ENCODE peak calls at places on chromosomes 3 and 15, in ten cellular contexts. F is H1, H is A549, G is IMR-90, X is esophagus squamous epithelium, D is HCT116, P is lower leg skin, J is uterus, C is heart left ventricle, E is tibial nerve. S is an unnamed sample.

GRCh38 chr3:160265088-160265487 is 39.9 kb downstream of the C3orf80 start:
- DNase-seq in X (no peak), J (no peak), P (no peak), D (no peak), H (no peak), G (no peak), F (no peak), E (no peak), C (no peak), S (no peak)

GRCh38 chr15:79897701-79898113 is 893 bp upstream of the MTHFS start:
- DNase-seq in G (no peak), D (no peak), H (no peak), C (no peak), F (no peak), J (no peak), P (no peak), X (no peak), E (no peak), S (no peak)

GRCh38 chr15:96333194-96334016 is 2.9 kb downstream of the NR2F2 start:
- DNase-seq in G (no peak), H (no peak), J (peak; percentile 31), X (no peak), P (peak; percentile 30), C (peak; percentile 51), D (no peak), E (no peak), F (peak; percentile 80), S (peak; percentile 91)

GRCh38 chr3:105731686-105732085 is 137.1 kb downstream of the CBLB start:
- DNase-seq in X (no peak), G (peak; percentile 19), J (no peak), P (no peak), E (no peak), D (no peak), F (no peak), C (no peak), H (no peak), S (no peak)

GRCh38 chr15:57697588-57697987 is 8.9 kb upstream of the POLR2M start:
- DNase-seq in X (no peak), F (no peak), G (peak; percentile 19), E (no peak), H (no peak), D (no peak), C (no peak), J (no peak), P (no peak), S (no peak)

GRCh38 chr3:13022348-13023250 is 50.6 kb downstream of the IQSEC1 start:
- DNase-seq in X (no peak), J (peak; percentile 84), G (peak; percentile 89), H (peak; percentile 42), E (peak; percentile 53), F (peak; percentile 64), C (peak; percentile 91), P (no peak), D (no peak), S (no peak)

GRCh38 chr3:184029456-184029950 is 2.0 kb upstream of the HTR3D start:
- DNase-seq in X (no peak), H (no peak), P (no peak), J (no peak), G (no peak), F (no peak), E (no peak), C (no peak), D (no peak), S (no peak)

GRCh38 chr3:128337305-128337704 is 129.4 kb downstream of the DNAJB8 start:
- DNase-seq in D (no peak), H (no peak), G (no peak), C (no peak), X (no peak), F (no peak), J (no peak), E (no peak), P (no peak), S (no peak)

GRCh38 chr3:101193957-101194356 is 126.4 kb downstream of the IMPG2 start:
- DNase-seq in H (peak; percentile 29), P (no peak), G (peak; percentile 33), C (no peak), E (no peak), F (no peak), D (no peak), J (no peak), X (no peak), S (no peak)

GRCh38 chr3:101200461-101200860 is 119.9 kb downstream of the IMPG2 start:
- DNase-seq in E (no peak), P (no peak), D (no peak), X (no peak), G (no peak), C (no peak), F (no peak), H (no peak), J (no peak), S (peak; percentile 19)

DNA sequence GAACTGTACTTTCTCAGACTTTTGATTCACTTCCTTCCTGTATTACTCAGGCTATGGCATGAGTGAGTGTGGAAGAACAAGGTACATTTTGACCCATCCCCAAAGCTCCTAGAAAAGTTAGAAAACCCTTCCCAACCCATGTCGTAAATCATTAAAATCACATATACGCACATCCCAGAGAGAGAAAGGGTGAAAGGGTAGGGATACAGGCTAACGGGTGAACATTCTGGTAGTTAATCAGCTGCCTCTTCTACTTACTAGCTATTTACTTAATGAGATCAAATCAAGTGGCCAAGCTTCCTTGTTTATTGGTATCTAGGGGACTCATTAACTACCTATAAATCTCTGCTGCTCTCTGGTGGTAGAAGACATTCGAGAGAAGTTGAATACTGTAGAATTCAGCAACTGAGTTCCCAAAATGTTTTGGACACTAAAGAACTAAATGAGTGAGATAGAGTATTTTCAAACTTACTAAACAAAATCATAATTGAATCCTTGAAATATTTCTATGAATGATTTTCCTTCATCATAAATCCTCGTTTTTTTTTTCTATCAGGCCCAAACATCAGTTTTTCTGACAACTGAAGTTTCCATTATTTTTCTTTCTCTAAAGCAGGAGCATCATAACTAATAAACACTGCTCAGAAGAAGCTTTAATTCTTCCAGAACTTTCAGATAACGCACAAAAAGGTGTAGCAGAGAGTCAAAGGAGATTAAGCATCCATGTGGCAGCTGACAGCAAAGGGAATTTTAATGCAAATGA is 124.2 kb downstream of the IMPG2 start:
- DNase-seq in J (no peak), G (peak; percentile 72), C (no peak), F (no peak), H (peak; percentile 66), D (peak; percentile 48), X (no peak), P (no peak), E (no peak), S (peak; percentile 55)
- TF ChIP-seq CTCF in J (peak; percentile 71), G (peak; percentile 81), C (peak; percentile 65), F (no peak), H (peak; percentile 81), D (peak; percentile 52), X (no peak), P (no peak), E (peak; percentile 78), S (peak; percentile 71)

GRCh38 chr3:42582474-42583070 is 805 bp upstream of the SEC22C start:
- DNase-seq in G (no peak), J (no peak), E (no peak), D (no peak), X (no peak), F (no peak), H (no peak), C (no peak), P (no peak), S (no peak)

GRCh38 chr3:42578054-42578453 is 3.7 kb downstream of the SEC22C start:
- DNase-seq in J (no peak), F (no peak), D (no peak), C (no peak), G (no peak), P (no peak), X (no peak), H (no peak), E (no peak), S (no peak)

GRCh38 chr3:42581400-42581708 is 413 bp downstream of the SEC22C start:
- DNase-seq in H (no peak), J (no peak), C (no peak), P (no peak), F (no peak), G (no peak), E (no peak), D (no peak), X (no peak), S (no peak)

DNA sequence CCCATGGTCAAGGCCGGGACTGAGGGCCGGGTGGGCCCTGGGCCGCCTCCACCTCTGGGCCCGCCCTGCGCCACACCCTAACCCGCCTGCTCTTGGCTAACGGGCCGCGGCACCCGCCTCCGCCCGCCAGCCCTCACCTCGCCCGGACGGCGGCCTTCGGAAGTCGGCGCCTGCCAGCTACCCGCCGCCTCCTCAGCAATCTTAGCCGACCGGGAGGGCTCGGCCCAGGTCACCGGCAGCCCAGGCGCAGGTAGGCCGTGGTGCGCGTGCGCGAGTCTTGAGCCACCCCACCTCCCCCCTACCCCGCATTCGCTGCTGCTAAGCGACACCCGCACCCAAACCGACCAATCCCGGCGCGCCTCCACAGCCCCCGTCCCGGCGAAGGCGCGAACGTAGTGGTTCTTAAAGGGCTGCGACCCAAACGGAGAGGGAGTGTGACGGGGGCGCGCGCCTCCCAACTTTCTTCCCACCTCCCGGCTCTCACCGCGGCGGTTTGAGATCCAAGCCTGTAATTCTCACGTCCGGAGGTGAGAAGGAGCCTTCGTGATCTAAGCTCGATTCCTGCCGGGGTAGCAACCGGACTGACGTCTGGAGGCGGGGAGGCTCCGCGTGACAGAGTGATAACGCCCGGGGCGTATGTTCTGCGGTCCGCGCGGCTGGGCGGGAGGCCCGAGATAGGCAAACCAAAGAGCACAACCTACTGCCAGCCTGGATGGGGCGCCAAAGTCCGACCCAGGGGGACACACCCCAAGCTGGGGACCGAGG is at the start of gene SEC22C:
- DNase-seq in X (peak; percentile 83), J (peak; percentile 92), P (peak; percentile 93), E (peak; percentile 86), H (peak; percentile 91), D (peak; percentile 87), G (peak; percentile 84), F (peak; percentile 96), C (peak; percentile 96), S (peak; percentile 98)
- TF ChIP-seq POLR2A in X (peak; percentile 85), J (peak; percentile 91), P (no peak), E (peak; percentile 45), H (peak; percentile 59), D (peak; percentile 51), G (peak; percentile 67), F (peak; percentile 81), C (peak; percentile 84), S (peak; percentile 58)

DNA sequence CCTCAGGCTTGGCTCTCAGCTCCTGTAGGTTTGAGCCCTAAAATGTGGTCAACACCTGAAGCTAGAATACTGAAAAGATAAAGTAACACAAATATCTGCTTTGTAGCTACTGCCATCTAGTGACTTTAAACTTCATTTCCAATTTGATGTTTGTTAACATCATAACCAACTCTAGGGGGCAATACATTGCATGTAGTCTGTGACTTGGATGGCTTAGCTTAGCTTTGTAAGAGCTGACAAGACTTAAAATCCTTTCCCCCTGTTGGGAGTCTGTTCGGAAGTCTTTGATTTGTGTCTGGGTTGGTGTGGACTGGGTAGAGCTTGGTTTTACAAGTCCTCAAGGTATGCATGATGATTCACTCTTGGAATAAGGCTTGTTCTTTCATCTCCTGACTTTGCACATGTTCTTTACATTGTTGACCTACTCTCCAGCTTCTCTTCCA is 51.7 kb downstream of the SCN11A start:
- DNase-seq in C (no peak), G (peak; percentile 79), E (no peak), H (peak; percentile 74), J (no peak), X (no peak), P (no peak), F (no peak), D (peak; percentile 80), S (peak; percentile 42)
- TF ChIP-seq CTCF in C (peak; percentile 76), G (peak; percentile 99), E (peak; percentile 48), H (peak; percentile 96), J (peak; percentile 62), X (peak; percentile 19), P (no peak), F (no peak), D (peak; percentile 83), S (peak; percentile 34)

GRCh38 chr15:90529008-90529368 is 735 bp upstream of the CRTC3 start:
- DNase-seq in E (no peak), F (no peak), G (no peak), H (no peak), X (no peak), P (no peak), C (no peak), D (no peak), J (no peak), S (no peak)

GRCh38 chr15:90529369-90530249 is at the start of gene CRTC3:
- DNase-seq in P (peak; percentile 25), X (no peak), C (peak; percentile 69), H (peak; percentile 68), F (peak; percentile 75), D (no peak), E (peak; percentile 23), G (peak; percentile 48), J (peak; percentile 63), S (no peak)

GRCh38 chr15:90535254-90535653 is 5.5 kb downstream of the CRTC3 start:
- DNase-seq in H (no peak), G (no peak), P (no peak), J (no peak), E (no peak), C (no peak), D (no peak), F (no peak), X (no peak), S (no peak)

GRCh38 chr15:90531147-90531546 is 1.4 kb downstream of the CRTC3 start:
- DNase-seq in G (no peak), F (no peak), E (no peak), C (no peak), H (no peak), X (no peak), P (no peak), D (no peak), J (no peak), S (no peak)

DNA sequence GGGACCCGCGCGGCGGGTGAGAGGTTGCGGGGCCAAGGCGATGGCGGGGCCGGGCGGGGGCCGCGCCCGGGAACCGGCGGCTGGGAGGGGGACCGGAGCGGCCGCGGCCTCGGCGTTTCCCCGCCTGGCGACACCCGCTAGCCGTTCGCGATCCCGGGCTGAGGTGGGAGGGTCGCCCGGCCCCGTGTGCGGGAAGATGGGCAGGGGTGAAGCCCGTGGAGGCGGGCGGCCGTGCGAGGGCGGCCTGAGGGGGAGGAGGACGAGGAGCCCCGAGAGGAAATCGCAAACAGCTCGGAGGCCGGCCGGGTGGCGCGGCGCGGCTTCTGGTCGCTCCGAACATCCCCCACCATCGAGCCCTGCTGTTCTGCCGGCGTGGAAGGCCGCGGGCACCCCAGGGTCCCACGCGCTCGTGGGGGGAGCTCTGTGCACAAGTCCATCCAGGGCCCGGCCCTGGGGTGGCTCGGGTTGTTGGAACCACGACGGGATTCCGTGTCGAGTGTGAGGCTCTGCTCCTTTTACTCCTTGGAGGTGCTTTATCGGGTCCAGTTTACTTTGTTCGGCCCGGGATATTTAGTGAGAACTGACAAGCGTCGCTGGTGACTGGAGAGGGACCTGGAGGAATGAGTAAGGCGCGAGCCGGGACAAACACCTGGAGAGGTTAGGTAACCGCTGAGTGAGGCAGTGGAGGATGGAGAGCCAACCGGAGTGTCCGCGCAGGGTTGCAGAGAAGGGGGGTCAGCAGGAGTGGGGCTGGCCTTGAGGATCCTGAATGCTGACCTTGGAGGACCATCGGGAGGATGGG is 728 bp downstream of the CRTC3 start:
- DNase-seq in D (no peak), F (peak; percentile 74), C (peak; percentile 66), J (peak; percentile 41), G (peak; percentile 24), P (peak; percentile 35), H (peak; percentile 40), E (peak; percentile 19), X (no peak), S (no peak)
- TF ChIP-seq POLR2A in D (no peak), F (no peak), C (no peak), J (no peak), G (no peak), P (no peak), H (no peak), E (no peak), X (no peak), S (no peak)